ENCODE peak calls at places on chromosomes 6 and 20, in five cellular contexts. C is K562, Y is A549, A is GM12878, O is HepG2. J is an unnamed sample.

GRCh38 chr6:33633462-33634158 is 12.5 kb downstream of the ITPR3 start:
- DNase-seq in C (peak; percentile 94), Y (peak; percentile 35), A (no peak), O (no peak), J (peak; percentile 58)

GRCh38 chr6:121520337-121521163 is 85.1 kb downstream of the GJA1 start:
- DNase-seq in C (no peak), Y (peak; percentile 3), A (no peak), O (no peak), J (no peak)

GRCh38 chr20:21503345-21503744 is 10.5 kb downstream of the NKX2-2 start:
- DNase-seq in C (no peak), Y (no peak), A (peak; percentile 60), O (no peak), J (no peak)

GRCh38 chr6:34195726-34196115 is 41.0 kb upstream of the HMGA1 start:
- DNase-seq in C (peak; percentile 19), Y (no peak), A (no peak), O (no peak), J (no peak)

GRCh38 chr6:140566706-140567330 is 1192.4 kb upstream of the CITED2 start:
- DNase-seq in C (no peak), Y (no peak), A (no peak), O (no peak), J (no peak)

GRCh38 chr6:42819803-42820508 is 38.1 kb downstream of the BICRAL start:
- DNase-seq in C (peak; percentile 36), Y (peak; percentile 37), A (no peak), O (peak; percentile 16), J (no peak)

GRCh38 chr20:45630366-45630765 is 718 bp downstream of the WFDC9 start:
- DNase-seq in C (no peak), Y (no peak), A (no peak), O (no peak), J (no peak)

GRCh38 chr6:11536795-11537194 is 754 bp upstream of the TMEM170B start:
- DNase-seq in C (peak; percentile 11), Y (no peak), A (no peak), O (no peak), J (peak; percentile 44)

GRCh38 chr6:26607434-26608230 is 10.9 kb downstream of the ABT1 start:
- DNase-seq in C (peak; percentile 56), Y (peak; percentile 44), A (no peak), O (peak; percentile 72), J (peak; percentile 53)

GRCh38 chr20:45306431-45306982 is at the start of gene RBPJL:
- DNase-seq in C (peak; percentile 82), Y (no peak), A (no peak), O (no peak), J (peak; percentile 79)

GRCh38 chr20:47464380-47465101 is 37.1 kb upstream of the NCOA3 start:
- DNase-seq in C (no peak), Y (peak; percentile 97), A (no peak), O (peak; percentile 100), J (no peak)

GRCh38 chr6:153058291-153058690 is 55.8 kb upstream of the MTRF1L start:
- DNase-seq in C (no peak), Y (no peak), A (no peak), O (no peak), J (no peak)

GRCh38 chr20:11952621-11953020 is 34.9 kb downstream of the BTBD3 start:
- DNase-seq in C (no peak), Y (no peak), A (no peak), O (no peak), J (no peak)

GRCh38 chr6:42453649-42454427 is 2.1 kb upstream of the TRERF1 start:
- DNase-seq in C (no peak), Y (peak; percentile 5), A (no peak), O (no peak), J (peak; percentile 62)

GRCh38 chr20:56439784-56440291 is 27.8 kb downstream of the CASS4 start:
- DNase-seq in C (no peak), Y (no peak), A (no peak), O (no peak), J (no peak)

GRCh38 chr6:134750669-134751068 is 199.2 kb downstream of the ALDH8A1 start:
- DNase-seq in C (no peak), Y (no peak), A (no peak), O (no peak), J (no peak)

GRCh38 chr6:12578097-12578496 is 138.5 kb upstream of the PHACTR1 start:
- DNase-seq in C (no peak), Y (no peak), A (no peak), O (no peak), J (no peak)

GRCh38 chr6:70415660-70416059 is 2.4 kb downstream of the FAM135A start:
- DNase-seq in C (no peak), Y (no peak), A (no peak), O (no peak), J (no peak)

GRCh38 chr6:128600397-128600951 is 80.1 kb upstream of the PTPRK start:
- DNase-seq in C (no peak), Y (peak; percentile 2), A (peak; percentile 11), O (no peak), J (no peak)

GRCh38 chr6:109322825-109323580 is 59.3 kb downstream of the CD164 start:
- DNase-seq in C (no peak), Y (no peak), A (no peak), O (no peak), J (no peak)

GRCh38 chr6:13624871-13625288 is 9.7 kb downstream of the NOL7 start:
- DNase-seq in C (peak; percentile 57), Y (peak; percentile 46), A (no peak), O (peak; percentile 65), J (peak; percentile 19)

DNA sequence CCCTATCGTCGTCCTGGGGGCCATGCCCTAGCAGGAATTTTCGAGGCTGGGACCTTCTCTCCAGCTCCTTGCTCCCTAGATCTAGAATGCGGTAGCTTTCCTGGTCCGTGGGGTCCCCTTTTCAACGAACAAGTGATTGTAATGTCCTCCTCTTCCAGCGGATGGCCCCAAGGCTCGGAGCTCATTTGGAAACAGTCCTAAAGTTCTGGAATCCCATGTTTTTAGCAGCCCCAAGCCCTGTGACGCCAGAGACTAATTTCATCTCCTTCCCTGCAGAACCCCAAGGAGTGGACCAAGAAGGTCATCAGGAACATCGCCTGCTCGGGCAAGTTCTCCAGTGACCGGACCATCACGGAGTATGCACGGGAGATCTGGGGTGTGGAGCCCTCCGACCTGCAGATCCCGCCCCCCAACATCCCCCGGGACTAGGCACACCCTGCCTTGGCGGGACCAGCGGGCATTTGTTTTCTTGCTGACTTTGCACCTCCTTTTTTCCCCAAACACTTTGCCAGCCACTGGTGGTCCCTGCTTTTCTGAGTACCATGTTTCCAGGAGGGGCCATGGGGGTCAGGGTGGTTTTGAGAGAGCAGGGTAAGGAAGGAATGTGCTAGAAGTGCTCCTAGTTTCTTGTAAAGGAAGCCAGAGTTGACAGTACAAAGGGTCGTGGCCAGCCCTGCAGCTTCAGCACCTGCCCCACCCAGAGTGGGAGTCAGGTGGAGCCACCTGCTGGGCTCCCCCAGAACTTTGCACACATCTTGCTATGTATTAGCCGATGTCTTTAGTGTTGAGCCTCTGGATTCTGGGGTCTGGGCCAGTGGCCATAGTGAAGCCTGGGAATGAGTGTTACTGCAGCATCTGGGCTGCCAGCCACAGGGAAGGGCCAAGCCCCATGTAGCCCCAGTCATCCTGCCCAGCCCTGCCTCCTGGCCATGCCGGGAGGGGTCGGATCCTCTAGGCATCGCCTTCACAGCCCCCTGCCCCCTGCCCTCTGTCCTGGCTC is 48.5 kb downstream of the PYGB start:
- DNase-seq in C (peak; percentile 54), Y (peak; percentile 71), A (no peak), O (peak; percentile 50), J (peak; percentile 40)
- TF ChIP-seq MAX in C (no peak), Y (peak; percentile 35), A (no peak), O (no peak), J (no peak)

GRCh38 chr6:5718231-5718947 is 288.3 kb downstream of the NRN1 start:
- DNase-seq in C (no peak), Y (no peak), A (no peak), O (no peak), J (no peak)

GRCh38 chr6:5728726-5729434 is 277.8 kb downstream of the NRN1 start:
- DNase-seq in C (no peak), Y (no peak), A (no peak), O (no peak), J (no peak)

GRCh38 chr6:5729813-5730212 is 276.9 kb downstream of the NRN1 start:
- DNase-seq in C (no peak), Y (no peak), A (no peak), O (no peak), J (no peak)

GRCh38 chr6:5726976-5727718 is 279.6 kb downstream of the NRN1 start:
- DNase-seq in C (no peak), Y (no peak), A (no peak), O (no peak), J (no peak)

GRCh38 chr6:5723905-5724691 is 282.6 kb downstream of the NRN1 start:
- DNase-seq in C (no peak), Y (no peak), A (peak; percentile 60), O (no peak), J (peak; percentile 28)
- TF ChIP-seq ESRRA in C (no peak), Y (no peak), A (no peak), O (no peak), J (no peak)

DNA sequence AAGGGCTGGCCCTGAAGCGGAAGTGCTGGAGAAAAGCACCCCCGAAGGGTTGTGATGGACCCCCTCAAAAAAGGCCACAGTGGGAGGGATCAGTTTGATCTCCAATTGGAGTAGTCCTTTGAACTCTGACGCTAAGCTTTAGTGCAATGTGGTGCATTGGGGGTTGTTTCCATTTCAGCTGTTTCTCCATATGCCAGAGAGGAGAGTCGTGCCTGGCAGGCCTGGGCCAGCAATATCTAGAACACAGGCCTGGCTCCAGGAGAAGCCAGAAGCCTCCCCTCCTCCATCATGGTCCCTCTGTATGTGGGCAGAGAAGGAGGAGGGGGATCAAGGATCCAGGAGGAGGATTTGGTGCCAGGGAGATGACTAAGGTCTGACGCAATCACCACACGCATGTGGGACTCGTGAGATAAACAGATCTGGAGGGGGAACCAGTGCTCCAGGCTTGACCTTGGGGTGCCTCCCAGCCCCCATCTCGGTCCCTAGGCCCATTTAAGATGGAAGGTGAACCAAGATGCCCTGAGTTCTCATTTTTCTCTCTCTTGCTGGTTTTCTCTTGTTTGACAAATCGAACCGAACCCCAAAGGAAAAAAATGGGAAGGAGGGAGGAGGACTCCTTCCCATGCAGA is 517.4 kb upstream of the JARID2 start:
- DNase-seq in C (peak; percentile 74), Y (no peak), A (no peak), O (no peak), J (no peak)
- TF ChIP-seq CTCF in C (no peak), Y (no peak), A (no peak), O (no peak), J (no peak)

GRCh38 chr20:9501473-9501872 is 12.9 kb upstream of the LAMP5 start:
- DNase-seq in C (no peak), Y (no peak), A (no peak), O (no peak), J (no peak)

GRCh38 chr20:9500121-9500911 is 14.1 kb upstream of the LAMP5 start:
- DNase-seq in C (no peak), Y (no peak), A (no peak), O (no peak), J (no peak)

GRCh38 chr20:9506964-9507369 is 7.4 kb upstream of the LAMP5 start:
- DNase-seq in C (no peak), Y (no peak), A (no peak), O (no peak), J (peak; percentile 52)

GRCh38 chr20:9506337-9506821 is 8.0 kb upstream of the LAMP5 start:
- DNase-seq in C (no peak), Y (no peak), A (no peak), O (no peak), J (peak; percentile 26)

GRCh38 chr20:9503530-9504251 is 10.7 kb upstream of the LAMP5 start:
- DNase-seq in C (no peak), Y (no peak), A (no peak), O (no peak), J (peak; percentile 44)
- TF ChIP-seq MAX in C (no peak), Y (no peak), A (no peak), O (no peak), J (no peak)

GRCh38 chr20:57651977-57652864 is 32.0 kb upstream of the ZBP1 start:
- DNase-seq in C (no peak), Y (peak; percentile 0), A (no peak), O (no peak), J (no peak)
- TF ChIP-seq ESRRA in C (no peak), Y (no peak), A (no peak), O (no peak), J (no peak)